ENCODE peak calls at places on chromosomes 2 and 18, in five cellular contexts. K is frontal cortex, B is COR-L47, H is AG09319, Q is transverse colon. C is an unnamed sample.

GRCh38 chr2:199465390-199465789 is 7.7 kb upstream of the SATB2 start:
- DNase-seq in K (no peak), B (no peak), H (no peak), Q (no peak), C (no peak)

GRCh38 chr2:224584111-224584764 is 925 bp downstream of the CUL3 start:
- DNase-seq in K (no peak), B (no peak), H (no peak), Q (peak; percentile 36), C (peak; percentile 29)

GRCh38 chr2:44320832-44321231 is 40.5 kb downstream of the PREPL start:
- DNase-seq in K (no peak), B (no peak), H (no peak), Q (no peak), C (no peak)

GRCh38 chr2:120463527-120463926 is 117.6 kb downstream of the INHBB start:
- DNase-seq in K (no peak), B (no peak), H (no peak), Q (no peak), C (no peak)

GRCh38 chr2:169190197-169190775 is 120.9 kb downstream of the DHRS9 start:
- DNase-seq in K (no peak), B (no peak), H (no peak), Q (no peak), C (no peak)

GRCh38 chr18:35024196-35024595 is 17.0 kb upstream of the MAPRE2 start:
- DNase-seq in K (no peak), B (no peak), H (no peak), Q (no peak), C (no peak)

GRCh38 chr2:127702395-127703009 is 1.2 kb downstream of the SFT2D3 start:
- DNase-seq in K (no peak), B (no peak), H (no peak), Q (no peak), C (no peak)

GRCh38 chr2:1550076-1550475 is 136.8 kb downstream of the TPO start:
- DNase-seq in K (no peak), B (no peak), H (no peak), Q (no peak), C (no peak)

GRCh38 chr18:40868110-40868858 is 1086.8 kb upstream of the PIK3C3 start:
- DNase-seq in K (no peak), B (no peak), H (no peak), Q (no peak), C (no peak)